ENCODE peak calls at places on chromosomes 12 and 14, in eight cellular contexts. K, Y, W, B, Z, X, E and L are unnamed samples.

GRCh38 chr12:128549621-128550020 is 274.1 kb downstream of the SLC15A4 start:
- DNase-seq in B (no peak), Y (no peak), K (no peak), X (no peak), Z (no peak), W (no peak), E (no peak), L (no peak)

GRCh38 chr14:77593501-77593911 is 22.9 kb downstream of the SPTLC2 start:
- DNase-seq in W (peak), X (peak), Z (no peak), K (no peak), Y (no peak), B (no peak), E (peak), L (no peak)

GRCh38 chr12:89960607-89961394 is 252.2 kb upstream of the ATP2B1 start:
- DNase-seq in X (no peak), E (peak), Y (no peak), Z (no peak), W (no peak), K (no peak), B (no peak), L (no peak)

GRCh38 chr12:44603701-44604100 is 272.4 kb downstream of the NELL2 start:
- DNase-seq in Z (no peak), B (no peak), K (no peak), E (no peak), W (no peak), X (no peak), Y (no peak), L (no peak)

GRCh38 chr14:33692762-33693161 is 258.1 kb downstream of the EGLN3 start:
- DNase-seq in B (no peak), W (no peak), E (no peak), Z (no peak), K (no peak), Y (peak), X (no peak), L (no peak)

GRCh38 chr14:90553298-90553920 is 156.6 kb downstream of the CALM1 start:
- DNase-seq in Y (no peak), E (peak), X (no peak), B (no peak), Z (peak), K (no peak), W (no peak), L (no peak)

GRCh38 chr12:107322063-107322462 is 228.7 kb upstream of the CRY1 start:
- DNase-seq in K (no peak), E (no peak), Y (no peak), Z (no peak), B (no peak), W (no peak), X (peak), L (no peak)

GRCh38 chr12:130483616-130484180 is 146.0 kb downstream of the PIWIL1 start:
- DNase-seq in X (no peak), E (no peak), Y (no peak), K (no peak), W (no peak), B (no peak), Z (no peak), L (no peak)

GRCh38 chr14:106395460-106396050 is 869.2 kb downstream of the TMEM121 start:
- DNase-seq in X (peak), W (no peak), Z (no peak), Y (no peak), E (no peak), K (no peak), B (no peak), L (no peak)

GRCh38 chr12:114166360-114166759 is 200.2 kb upstream of the RBM19 start:
- DNase-seq in Y (peak), K (no peak), X (no peak), W (peak), Z (no peak), B (peak), E (peak), L (no peak)

GRCh38 chr12:122235741-122236140 is 9.9 kb upstream of the DIABLO start:
- DNase-seq in Y (no peak), W (no peak), X (no peak), K (no peak), Z (no peak), E (no peak), B (no peak), L (no peak)

GRCh38 chr14:56207626-56208297 is 89.6 kb downstream of the PELI2 start:
- DNase-seq in W (no peak), E (no peak), Z (no peak), Y (no peak), B (no peak), K (no peak), X (no peak), L (no peak)

GRCh38 chr14:72721042-72721540 is 172.8 kb downstream of the DPF3 start:
- DNase-seq in Y (no peak), K (no peak), W (no peak), B (no peak), E (no peak), X (no peak), Z (no peak), L (no peak)

GRCh38 chr14:60134702-60135101 is 30.5 kb downstream of the DHRS7 start:
- DNase-seq in B (no peak), E (no peak), Y (no peak), W (no peak), X (no peak), K (no peak), Z (no peak), L (no peak)

GRCh38 chr12:50619610-50619958 is 114.8 kb downstream of the DIP2B start:
- DNase-seq in X (no peak), B (no peak), E (no peak), W (no peak), K (no peak), Y (no peak), Z (no peak), L (no peak)

GRCh38 chr12:3004655-3005565 is 45.7 kb downstream of the TEAD4 start:
- DNase-seq in X (no peak), W (no peak), K (no peak), B (no peak), Y (no peak), E (no peak), Z (no peak), L (no peak)

GRCh38 chr12:4579305-4580097 is 17.5 kb downstream of the DYRK4 start:
- DNase-seq in Y (peak), W (peak), B (no peak), Z (no peak), E (peak), K (no peak), X (no peak), L (peak)

GRCh38 chr12:65785500-65785899 is 38.8 kb upstream of the HMGA2 start:
- DNase-seq in K (no peak), B (no peak), Y (no peak), Z (no peak), E (no peak), X (no peak), W (no peak), L (no peak)

GRCh38 chr14:43503508-43503907 is 1003.6 kb downstream of the FSCB start:
- DNase-seq in W (no peak), Y (no peak), Z (peak), E (peak), B (no peak), K (no peak), X (no peak), L (no peak)

GRCh38 chr12:102459314-102459713 is 21.0 kb downstream of the IGF1 start:
- DNase-seq in E (no peak), Y (no peak), K (no peak), W (no peak), X (no peak), B (no peak), Z (no peak), L (no peak)

GRCh38 chr14:31934767-31935266 is 142.3 kb upstream of the ARHGAP5 start:
- DNase-seq in Z (peak), W (peak), K (peak), E (peak), X (peak), Y (peak), B (no peak), L (peak)

GRCh38 chr12:30753233-30753632 is 1.5 kb downstream of the CAPRIN2 start:
- DNase-seq in X (no peak), E (peak), Z (no peak), W (peak), K (no peak), B (no peak), Y (peak), L (no peak)

GRCh38 chr12:93616584-93617101 is 44.2 kb downstream of the SOCS2 start:
- DNase-seq in X (no peak), Z (no peak), Y (no peak), K (no peak), E (no peak), B (no peak), W (no peak), L (no peak)

GRCh38 chr14:51677738-51678137 is 26.0 kb downstream of the FRMD6 start:
- DNase-seq in X (no peak), E (no peak), B (no peak), Z (no peak), Y (no peak), K (no peak), W (no peak), L (no peak)

GRCh38 chr12:110342157-110342556 is 61.1 kb downstream of the ATP2A2 start:
- DNase-seq in E (no peak), K (no peak), W (no peak), Y (no peak), B (no peak), X (no peak), Z (no peak), L (no peak)

GRCh38 chr12:92674500-92674899 is 28.3 kb upstream of the PLEKHG7 start:
- DNase-seq in K (no peak), W (no peak), E (no peak), Y (no peak), B (no peak), X (no peak), Z (no peak), L (no peak)

GRCh38 chr14:25048170-25049126 is 1.5 kb downstream of the STXBP6 start:
- DNase-seq in K (peak), E (no peak), B (peak), Y (peak), Z (no peak), W (no peak), X (no peak), L (no peak)

GRCh38 chr14:93981316-93981715 is 4.9 kb upstream of the ASB2 start:
- DNase-seq in B (no peak), X (no peak), Z (no peak), Y (no peak), K (no peak), E (no peak), W (no peak), L (no peak)

GRCh38 chr12:45732250-45732649 is 2.7 kb downstream of the ARID2 start:
- DNase-seq in E (peak), W (peak), X (peak), K (no peak), B (no peak), Z (no peak), Y (peak), L (no peak)

GRCh38 chr14:100654814-100655795 is 67.9 kb upstream of the BEGAIN start:
- DNase-seq in B (no peak), Z (peak), W (peak), Y (no peak), K (no peak), E (peak), X (peak), L (peak)

GRCh38 chr12:92470608-92471021 is 232.2 kb upstream of the PLEKHG7 start:
- DNase-seq in K (no peak), B (no peak), Z (no peak), E (no peak), W (no peak), Y (no peak), X (no peak), L (no peak)

GRCh38 chr14:71286126-71286525 is 378.9 kb downstream of the PCNX1 start:
- DNase-seq in X (no peak), B (no peak), E (peak), Y (no peak), W (no peak), Z (no peak), K (no peak), L (no peak)

GRCh38 chr14:75254381-75254821 is 24.2 kb upstream of the FOS start:
- DNase-seq in K (no peak), B (no peak), Y (no peak), W (no peak), Z (peak), E (peak), X (no peak), L (no peak)

GRCh38 chr12:48002773-48003218 is 1.5 kb downstream of the COL2A1 start:
- DNase-seq in Z (peak), B (no peak), X (no peak), K (no peak), Y (peak), W (no peak), E (peak), L (no peak)

GRCh38 chr14:68405959-68406358 is 386.9 kb downstream of the ZFP36L1 start:
- DNase-seq in Y (no peak), X (no peak), B (no peak), W (no peak), Z (no peak), K (no peak), E (no peak), L (no peak)

GRCh38 chr14:64812412-64812811 is 67.3 kb downstream of the SPTB start:
- DNase-seq in X (peak), W (peak), Z (peak), K (no peak), Y (no peak), B (no peak), E (peak), L (peak)

GRCh38 chr14:72929316-72930080 is 3.2 kb downstream of the DCAF4 start:
- DNase-seq in Z (no peak), X (no peak), Y (no peak), E (no peak), B (no peak), W (no peak), K (no peak), L (no peak)

GRCh38 chr12:93679308-93679933 is 2.2 kb downstream of the CRADD start:
- DNase-seq in W (no peak), Y (no peak), K (peak), B (no peak), E (no peak), Z (no peak), X (no peak), L (peak)